ENCODE peak calls at places on chromosomes 4 and X, in eight cellular contexts. R is left ventricle myocardium superior; U is stimulated activated CD8-positive, alpha-beta memory T cell treated with anti-CD3 and anti-CD28 coated beads, Interleukin-7, amount 100 ng/mL, for 1 hour; Z is astrocyte; G is T-helper 2 cell; K is cardiac fibroblast; Q is T-helper 17 cell; P is astrocyte of the cerebellum. V is an unnamed sample.

GRCh38 chr4:1793496-1793840 is 375 bp downstream of the FGFR3 start:
- DNase-seq in Q (peak; percentile 34), R (peak; percentile 66), Z (no peak), G (no peak), U (peak; percentile 8), K (peak; percentile 33), P (no peak), V (no peak)

GRCh38 chr4:125317526-125317880 is 2.7 kb downstream of the FAT4 start:
- DNase-seq in K (peak; percentile 57), R (peak; percentile 76), P (no peak), Z (peak; percentile 33), U (no peak), G (no peak), Q (no peak), V (no peak)

GRCh38 chr4:139054791-139055376 is 39.3 kb downstream of the NOCT start:
- DNase-seq in K (peak; percentile 24), G (no peak), U (no peak), Q (no peak), P (no peak), Z (peak; percentile 8), R (no peak), V (no peak)

GRCh38 chr4:148116264-148116663 is 325.9 kb downstream of the NR3C2 start:
- DNase-seq in Z (peak; percentile 64), Q (no peak), R (no peak), G (no peak), U (no peak), K (peak; percentile 84), P (peak; percentile 92), V (no peak)

GRCh38 chrX:40104649-40105015 is 6.9 kb upstream of the BCOR start:
- DNase-seq in G (no peak), U (no peak), Z (no peak), R (peak; percentile 67), Q (no peak), P (no peak), K (peak; percentile 84), V (no peak)

GRCh38 chr4:152398060-152398459 is 137.8 kb downstream of the FBXW7 start:
- DNase-seq in U (no peak), P (no peak), Q (no peak), Z (no peak), G (no peak), R (no peak), K (peak; percentile 35), V (no peak)

GRCh38 chrX:11967986-11968385 is 170.3 kb upstream of the FRMPD4 start:
- DNase-seq in R (no peak), Z (peak; percentile 20), P (no peak), Q (no peak), K (no peak), G (no peak), U (no peak), V (no peak)

GRCh38 chrX:102858826-102859627 is 78.0 kb upstream of the RAB40AL start:
- DNase-seq in Z (peak; percentile 20), Q (no peak), K (no peak), G (no peak), P (no peak), R (no peak), U (no peak), V (no peak)

GRCh38 chrX:129665916-129666644 is 11.3 kb upstream of the APLN start:
- DNase-seq in Q (no peak), K (peak; percentile 83), P (peak; percentile 46), Z (peak; percentile 71), G (no peak), R (no peak), U (no peak), V (no peak)

GRCh38 chr4:84931961-84932360 is 34.5 kb downstream of the WDFY3 start:
- DNase-seq in U (no peak), G (no peak), Z (no peak), P (no peak), Q (no peak), R (no peak), K (no peak), V (no peak)

V was measured in GM12891.